ENCODE peak calls at places on chromosome 2, in ten cellular contexts. G, P, I, C, S, J, V, N, F and R are unnamed samples.

GRCh38 chr2:232838406-232838874 is 31.6 kb upstream of the SNORC start:
- DNase-seq in G (no peak), P (no peak), I (no peak), C (no peak), S (no peak), J (peak; percentile 47), V (no peak), N (peak; percentile 77), F (no peak), R (peak; percentile 48)

GRCh38 chr2:42928692-42929576 is 136.6 kb upstream of the HAAO start:
- DNase-seq in G (peak; percentile 65), P (no peak), I (no peak), C (no peak), S (peak; percentile 48), J (peak; percentile 45), V (peak; percentile 75), N (peak; percentile 62), F (peak; percentile 76), R (peak; percentile 83)

GRCh38 chr2:188517549-188518255 is 226.0 kb downstream of the GULP1 start:
- DNase-seq in G (no peak), P (no peak), I (no peak), C (no peak), S (no peak), J (no peak), V (no peak), N (no peak), F (no peak), R (no peak)

GRCh38 chr2:55080204-55080738 is 30.0 kb upstream of the RTN4 start:
- DNase-seq in G (no peak), P (no peak), I (no peak), C (no peak), S (no peak), J (no peak), V (no peak), N (no peak), F (no peak), R (no peak)

GRCh38 chr2:200679157-200679934 is 93.5 kb downstream of the AOX1 start:
- DNase-seq in G (no peak), P (no peak), I (no peak), C (no peak), S (peak; percentile 40), J (peak; percentile 10), V (no peak), N (no peak), F (no peak), R (no peak)

GRCh38 chr2:217162533-217162932 is 302.7 kb upstream of the TNP1 start:
- DNase-seq in G (no peak), P (no peak), I (no peak), C (no peak), S (no peak), J (peak; percentile 98), V (peak; percentile 22), N (no peak), F (no peak), R (peak; percentile 1)

GRCh38 chr2:127770973-127771735 is 39.8 kb downstream of the WDR33 start:
- DNase-seq in G (no peak), P (no peak), I (no peak), C (no peak), S (no peak), J (peak; percentile 95), V (no peak), N (peak; percentile 69), F (no peak), R (no peak)

GRCh38 chr2:122167561-122167960 is 412.1 kb downstream of the TSN start:
- DNase-seq in G (no peak), P (no peak), I (no peak), C (no peak), S (no peak), J (peak; percentile 44), V (no peak), N (no peak), F (no peak), R (no peak)

GRCh38 chr2:10370390-10370789 is 67.7 kb downstream of the HPCAL1 start:
- DNase-seq in G (no peak), P (peak; percentile 35), I (peak; percentile 49), C (no peak), S (no peak), J (no peak), V (no peak), N (no peak), F (no peak), R (no peak)

GRCh38 chr2:10370895-10371294 is 68.2 kb downstream of the HPCAL1 start:
- DNase-seq in G (no peak), P (peak; percentile 65), I (peak; percentile 52), C (no peak), S (no peak), J (no peak), V (no peak), N (no peak), F (no peak), R (no peak)

GRCh38 chr2:10367472-10368439 is 65.1 kb downstream of the HPCAL1 start:
- DNase-seq in G (no peak), P (peak; percentile 58), I (no peak), C (no peak), S (no peak), J (no peak), V (no peak), N (no peak), F (no peak), R (no peak)

GRCh38 chr2:10368491-10369231 is 66.0 kb downstream of the HPCAL1 start:
- DNase-seq in G (no peak), P (peak; percentile 82), I (peak; percentile 33), C (no peak), S (peak; percentile 79), J (no peak), V (no peak), N (no peak), F (no peak), R (no peak)

DNA sequence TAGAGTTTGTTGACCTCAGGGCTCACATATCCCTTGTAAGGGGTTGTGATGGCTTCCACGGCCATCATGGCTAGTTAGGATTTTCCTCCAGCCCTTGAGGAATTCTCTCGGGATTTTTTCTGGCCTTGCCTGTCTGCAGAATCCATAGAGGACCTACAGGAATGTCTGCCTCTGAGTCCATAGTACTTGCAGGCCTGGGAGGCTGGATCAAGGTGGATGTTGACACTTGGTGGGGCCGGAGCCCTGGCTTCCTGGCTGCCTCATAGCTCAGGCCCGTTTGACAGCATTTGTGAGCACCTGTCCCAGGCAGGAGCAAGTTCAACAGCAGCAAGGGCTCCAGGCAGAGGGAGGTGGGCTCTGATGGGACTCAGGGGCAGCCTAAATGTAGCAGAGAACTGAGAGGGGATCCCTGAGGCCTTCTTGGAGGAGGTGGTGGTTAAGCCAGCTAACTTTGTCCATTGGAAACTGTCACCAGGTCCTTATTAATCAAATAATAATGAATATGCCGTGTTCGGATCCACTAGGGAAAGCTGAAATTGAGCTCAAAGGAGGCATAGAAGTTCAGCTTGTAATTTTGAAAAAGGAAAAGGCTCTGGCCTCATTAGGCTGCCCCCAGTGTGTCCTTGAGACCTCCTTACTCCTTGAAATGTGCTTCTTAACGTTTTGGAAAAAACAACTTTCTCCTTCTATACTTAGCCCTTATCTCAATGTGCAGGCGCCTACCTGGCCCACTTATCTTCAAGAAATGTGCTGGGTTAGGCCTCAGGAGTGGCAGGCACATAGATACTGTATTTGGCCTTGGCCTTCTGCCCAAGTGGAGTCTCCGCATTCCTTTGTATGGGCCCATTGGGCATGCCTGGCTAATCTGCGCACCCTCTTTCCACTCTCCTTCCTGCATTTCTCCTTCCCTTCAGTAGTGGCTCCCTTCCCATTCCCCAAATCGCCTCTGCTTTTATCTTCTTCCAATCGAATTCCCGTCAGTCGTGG is 66.9 kb downstream of the HPCAL1 start:
- DNase-seq in G (peak; percentile 62), P (peak; percentile 70), I (no peak), C (no peak), S (peak; percentile 42), J (no peak), V (no peak), N (no peak), F (no peak), R (peak; percentile 87)
- H3K4me1 ChIP-seq in G (peaks cover 12% of the 10 kb centered on the region), P (peaks cover 18% of the 10 kb centered on the region), I (no peaks in the 10 kb centered on the region), C (peaks cover 23% of the 10 kb centered on the region), S (peaks cover 85% of the 10 kb centered on the region), J (no peaks in the 10 kb centered on the region), V (no peaks in the 10 kb centered on the region), N (no peaks in the 10 kb centered on the region), F (no peaks in the 10 kb centered on the region), R (peaks cover 8% of the 10 kb centered on the region)

GRCh38 chr2:74704216-74704615 is 50.2 kb downstream of the SEMA4F start:
- DNase-seq in G (no peak), P (no peak), I (no peak), C (no peak), S (no peak), J (no peak), V (no peak), N (no peak), F (no peak), R (no peak)
- H3K27me3 ChIP-seq in G (no peaks in the 10 kb centered on the region), P (no peaks in the 10 kb centered on the region), I (no peaks in the 10 kb centered on the region), C (no peaks in the 10 kb centered on the region), S (no peaks in the 10 kb centered on the region), J (peaks cover 6% of the 10 kb centered on the region), V (no peaks in the 10 kb centered on the region), N (peaks cover 16% of the 10 kb centered on the region), F (no peaks in the 10 kb centered on the region), R (no peaks in the 10 kb centered on the region)

DNA sequence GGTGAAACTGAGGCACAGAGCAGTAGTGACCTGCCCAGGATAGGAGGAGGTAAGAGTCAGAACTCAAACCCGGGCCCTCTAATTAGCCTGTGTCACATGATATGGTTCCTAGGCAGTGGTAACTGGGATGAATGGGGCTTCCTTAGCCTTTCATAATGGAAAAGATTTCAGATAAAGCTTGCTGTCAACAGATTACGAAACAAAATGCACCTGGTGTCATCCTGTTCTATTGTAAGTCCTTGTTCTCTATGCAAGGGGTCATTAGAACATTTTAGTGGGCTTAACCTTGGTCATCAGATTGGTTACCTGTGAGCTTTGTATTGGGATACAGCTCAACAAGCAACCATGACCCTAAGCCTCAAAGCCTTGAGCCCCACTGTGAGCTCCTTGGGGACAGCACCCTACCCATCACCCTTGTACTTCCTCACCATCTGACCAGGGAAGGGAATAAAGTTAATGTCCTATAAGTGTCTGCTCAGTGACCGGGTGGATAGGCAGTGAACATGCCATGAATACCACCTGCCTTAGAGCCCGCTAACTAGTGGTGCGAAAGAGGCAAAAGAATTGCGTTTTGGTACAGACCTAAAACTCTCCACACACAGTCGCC is 70.3 kb upstream of the RMDN2 start:
- DNase-seq in G (no peak), P (no peak), I (no peak), C (no peak), S (no peak), J (no peak), V (no peak), N (no peak), F (no peak), R (no peak)
- H3K4me1 ChIP-seq in G (peaks cover 8% of the 10 kb centered on the region), P (peaks cover 7% of the 10 kb centered on the region), I (peaks cover 12% of the 10 kb centered on the region), C (peaks cover 53% of the 10 kb centered on the region), S (peaks cover 7% of the 10 kb centered on the region), J (peaks cover 10% of the 10 kb centered on the region), V (no peaks in the 10 kb centered on the region), N (peaks cover 41% of the 10 kb centered on the region), F (no peaks in the 10 kb centered on the region), R (peaks cover 5% of the 10 kb centered on the region)

DNA sequence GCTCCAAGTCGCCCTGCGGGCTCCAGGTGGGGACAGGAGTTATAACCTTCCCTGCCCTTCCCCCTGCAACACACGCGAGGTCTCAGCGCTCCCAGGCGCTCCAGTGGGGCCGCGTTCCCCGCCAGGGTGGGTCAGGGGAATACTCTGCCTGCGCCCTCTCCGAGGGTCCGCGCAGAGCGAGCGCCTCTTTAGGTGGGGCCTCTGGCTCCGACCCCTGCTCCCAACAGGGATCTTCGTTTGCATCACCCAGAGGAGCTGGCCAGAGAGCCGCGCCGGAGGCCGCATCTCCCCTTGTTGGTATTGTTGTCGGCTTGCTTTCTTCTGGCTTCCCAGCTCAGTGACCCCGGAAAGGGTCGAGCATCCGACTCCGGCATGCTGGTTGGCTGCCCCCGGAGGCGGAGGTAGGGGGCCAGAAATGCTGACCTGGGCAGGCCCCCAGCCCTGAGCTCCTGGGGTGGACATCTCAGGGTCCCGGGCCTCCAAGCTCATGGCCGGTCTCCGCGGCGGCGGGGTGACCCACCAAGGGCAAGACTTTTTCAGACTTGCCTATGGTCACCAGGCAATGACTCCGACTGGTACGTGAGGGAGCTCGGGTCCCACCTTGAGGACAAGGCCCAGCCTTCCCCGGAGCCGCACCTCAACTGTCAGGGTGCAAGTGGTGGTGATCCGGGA is 11.2 kb upstream of the EN1 start:
- DNase-seq in G (no peak), P (no peak), I (no peak), C (no peak), S (no peak), J (no peak), V (no peak), N (no peak), F (peak; percentile 58), R (no peak)
- H3K27me3 ChIP-seq in G (no peaks in the 10 kb centered on the region), P (peaks cover 77% of the 10 kb centered on the region), I (peaks cover 76% of the 10 kb centered on the region), C (peaks cover 96% of the 10 kb centered on the region), S (peaks cover 56% of the 10 kb centered on the region), J (peaks cover 63% of the 10 kb centered on the region), V (peaks cover 25% of the 10 kb centered on the region), N (peaks cover 75% of the 10 kb centered on the region), F (peaks cover 78% of the 10 kb centered on the region), R (peaks cover 20% of the 10 kb centered on the region)